ENCODE peak calls at places on chromosomes 3 and 15, in seven cellular contexts. N, T, C, Y, H, P and J are unnamed samples.

GRCh38 chr15:38058596-38059075 is 124.2 kb downstream of the TMCO5A start:
- DNase-seq in N (no peak), T (no peak), C (no peak), Y (no peak), H (no peak), P (no peak), J (no peak)

GRCh38 chr3:79187441-79187840 is 580.4 kb downstream of the ROBO1 start:
- DNase-seq in N (no peak), T (no peak), C (no peak), Y (no peak), H (no peak), P (no peak), J (no peak)

GRCh38 chr15:75809986-75810750 is 33.1 kb upstream of the UBE2Q2 start:
- DNase-seq in N (peak), T (no peak), C (peak), Y (no peak), H (no peak), P (no peak), J (no peak)

GRCh38 chr3:51353131-51353530 is 32.0 kb upstream of the MANF start:
- DNase-seq in N (no peak), T (no peak), C (no peak), Y (no peak), H (no peak), P (no peak), J (no peak)

GRCh38 chr15:87943629-87944028 is 312.9 kb downstream of the NTRK3 start:
- DNase-seq in N (no peak), T (no peak), C (no peak), Y (no peak), H (no peak), P (no peak), J (no peak)

GRCh38 chr3:67640023-67640660 is 14.3 kb downstream of the SUCLG2 start:
- DNase-seq in N (no peak), T (no peak), C (peak), Y (no peak), H (no peak), P (no peak), J (no peak)

GRCh38 chr15:64454282-64454681 is 6.1 kb upstream of the ZNF609 start:
- DNase-seq in N (peak), T (peak), C (no peak), Y (no peak), H (no peak), P (no peak), J (no peak)

GRCh38 chr3:4807381-4808280 is 171.6 kb upstream of the BHLHE40 start:
- DNase-seq in N (no peak), T (no peak), C (no peak), Y (no peak), H (no peak), P (no peak), J (no peak)

GRCh38 chr3:50459792-50460191 is 43.6 kb downstream of the CACNA2D2 start:
- DNase-seq in N (no peak), T (no peak), C (no peak), Y (no peak), H (no peak), P (no peak), J (no peak)

GRCh38 chr3:194711913-194712312 is 26.2 kb downstream of the FAM43A start:
- DNase-seq in N (peak), T (no peak), C (peak), Y (no peak), H (peak), P (no peak), J (no peak)

GRCh38 chr15:64521726-64522164 is 61.4 kb downstream of the ZNF609 start:
- DNase-seq in N (peak), T (peak), C (peak), Y (no peak), H (no peak), P (no peak), J (peak)

GRCh38 chr3:149970716-149971402 is at the start of gene PFN2:
- DNase-seq in N (peak), T (peak), C (no peak), Y (peak), H (peak), P (peak), J (peak)

GRCh38 chr3:158600787-158601186 is 29.8 kb downstream of the MLF1 start:
- DNase-seq in N (no peak), T (no peak), C (no peak), Y (no peak), H (no peak), P (no peak), J (no peak)

GRCh38 chr3:97991278-97991652 is 19.0 kb upstream of the RIOX2 start:
- DNase-seq in N (no peak), T (no peak), C (no peak), Y (no peak), H (no peak), P (no peak), J (no peak)

GRCh38 chr15:98865397-98866339 is 141.9 kb downstream of the PGPEP1L start:
- DNase-seq in N (no peak), T (no peak), C (peak), Y (peak), H (peak), P (peak), J (no peak)

GRCh38 chr15:52290800-52291199 is 4.8 kb downstream of the MYO5C start:
- DNase-seq in N (no peak), T (no peak), C (no peak), Y (no peak), H (no peak), P (no peak), J (no peak)

GRCh38 chr15:72925661-72926060 is 126.6 kb upstream of the NEO1 start:
- DNase-seq in N (no peak), T (no peak), C (no peak), Y (no peak), H (no peak), P (no peak), J (no peak)

GRCh38 chr3:105967117-105967516 is 98.3 kb upstream of the CBLB start:
- DNase-seq in N (no peak), T (no peak), C (peak), Y (no peak), H (no peak), P (no peak), J (no peak)

GRCh38 chr3:30639937-30640336 is 33.5 kb downstream of the TGFBR2 start:
- DNase-seq in N (no peak), T (no peak), C (no peak), Y (no peak), H (no peak), P (no peak), J (no peak)

GRCh38 chr3:108410531-108410984 is 99.8 kb downstream of the MYH15 start:
- DNase-seq in N (no peak), T (no peak), C (no peak), Y (peak), H (no peak), P (peak), J (no peak)

GRCh38 chr3:115834068-115834467 is 210.8 kb downstream of the GAP43 start:
- DNase-seq in N (no peak), T (no peak), C (peak), Y (no peak), H (no peak), P (no peak), J (no peak)

GRCh38 chr3:75396316-75396802 is 267.8 kb upstream of the FRG2C start:
- DNase-seq in N (no peak), T (no peak), C (no peak), Y (no peak), H (no peak), P (peak), J (no peak)

GRCh38 chr15:65115086-65115485 is at the start of gene UBAP1L:
- DNase-seq in N (no peak), T (no peak), C (no peak), Y (no peak), H (no peak), P (no peak), J (no peak)

GRCh38 chr3:42080452-42080872 is 10.7 kb upstream of the TRAK1 start:
- DNase-seq in N (peak), T (no peak), C (peak), Y (no peak), H (no peak), P (no peak), J (peak)

GRCh38 chr3:65716372-65716771 is 322.3 kb downstream of the MAGI1 start:
- DNase-seq in N (peak), T (no peak), C (no peak), Y (no peak), H (no peak), P (no peak), J (no peak)

GRCh38 chr3:65723011-65723410 is 315.7 kb downstream of the MAGI1 start:
- DNase-seq in N (no peak), T (no peak), C (no peak), Y (no peak), H (no peak), P (no peak), J (no peak)

GRCh38 chr3:65717676-65718346 is 320.9 kb downstream of the MAGI1 start:
- DNase-seq in N (no peak), T (no peak), C (no peak), Y (no peak), H (no peak), P (no peak), J (no peak)

GRCh38 chr3:65721386-65721785 is 317.3 kb downstream of the MAGI1 start:
- DNase-seq in N (no peak), T (no peak), C (no peak), Y (no peak), H (no peak), P (no peak), J (no peak)
- H3K27ac ChIP-seq in N (no peak), T (no peak), C (no peak), Y (no peak), H (no peak), P (no peak), J (no peak)

GRCh38 chr3:186826978-186827857 is 15.3 kb upstream of the ADIPOQ start:
- DNase-seq in N (peak), T (peak), C (peak), Y (peak), H (peak), P (peak), J (peak)
- H3K27ac ChIP-seq in N (no peak), T (no peak), C (no peak), Y (no peak), H (no peak), P (no peak), J (peak)

GRCh38 chr15:99982662-99983061 is 249.4 kb upstream of the LYSMD4 start:
- DNase-seq in N (no peak), T (no peak), C (no peak), Y (no peak), H (no peak), P (no peak), J (no peak)

GRCh38 chr15:99983171-99983891 is 250.1 kb upstream of the LYSMD4 start:
- DNase-seq in N (peak), T (no peak), C (no peak), Y (no peak), H (no peak), P (no peak), J (no peak)

GRCh38 chr15:99980791-99981190 is 247.6 kb upstream of the LYSMD4 start:
- DNase-seq in N (no peak), T (no peak), C (no peak), Y (no peak), H (no peak), P (no peak), J (no peak)

GRCh38 chr15:99981223-99981647 is 248.0 kb upstream of the LYSMD4 start:
- DNase-seq in N (no peak), T (no peak), C (peak), Y (no peak), H (no peak), P (no peak), J (no peak)

DNA sequence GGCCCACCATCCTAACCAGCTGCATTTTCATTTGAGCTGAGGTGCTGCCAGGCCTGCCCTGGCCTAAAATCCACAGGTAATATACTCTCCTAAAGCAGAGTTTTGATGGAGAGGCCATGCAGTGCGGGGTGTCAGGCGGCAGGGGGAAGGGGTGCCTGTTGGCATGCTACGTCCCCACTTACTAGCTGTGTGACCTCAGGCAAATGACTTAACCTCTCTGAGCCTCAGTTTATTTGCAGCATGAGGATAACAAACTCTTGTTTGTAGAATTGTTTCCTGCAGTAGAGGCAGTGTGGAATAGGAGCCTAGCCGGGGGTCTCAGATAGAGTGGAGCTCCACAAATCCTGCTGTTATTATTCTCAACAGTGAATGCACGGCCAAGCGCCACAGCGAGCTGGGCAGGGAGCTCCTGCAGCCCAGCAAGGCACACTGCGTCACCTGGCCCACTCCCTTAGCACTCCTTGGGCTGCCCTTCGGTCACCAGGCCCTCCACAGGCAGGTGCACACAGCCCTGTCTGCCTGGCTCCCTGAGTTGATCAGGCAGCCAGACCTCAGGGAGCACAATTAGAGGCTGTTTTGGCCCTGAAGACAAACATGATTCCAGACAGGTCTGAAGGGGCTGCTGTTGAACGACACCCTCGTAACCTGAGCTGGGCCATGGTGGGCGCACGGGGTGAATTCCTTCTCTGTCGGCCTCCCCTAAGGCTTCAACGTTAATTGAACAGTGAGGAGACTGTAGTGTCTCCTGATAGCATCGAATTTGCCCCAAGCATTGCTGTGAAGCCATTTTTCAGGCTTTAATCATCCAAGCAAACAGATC is 248.8 kb upstream of the LYSMD4 start:
- DNase-seq in N (peak), T (no peak), C (no peak), Y (no peak), H (no peak), P (no peak), J (no peak)
- H3K27ac ChIP-seq in N (peak), T (no peak), C (no peak), Y (no peak), H (no peak), P (no peak), J (no peak)

DNA sequence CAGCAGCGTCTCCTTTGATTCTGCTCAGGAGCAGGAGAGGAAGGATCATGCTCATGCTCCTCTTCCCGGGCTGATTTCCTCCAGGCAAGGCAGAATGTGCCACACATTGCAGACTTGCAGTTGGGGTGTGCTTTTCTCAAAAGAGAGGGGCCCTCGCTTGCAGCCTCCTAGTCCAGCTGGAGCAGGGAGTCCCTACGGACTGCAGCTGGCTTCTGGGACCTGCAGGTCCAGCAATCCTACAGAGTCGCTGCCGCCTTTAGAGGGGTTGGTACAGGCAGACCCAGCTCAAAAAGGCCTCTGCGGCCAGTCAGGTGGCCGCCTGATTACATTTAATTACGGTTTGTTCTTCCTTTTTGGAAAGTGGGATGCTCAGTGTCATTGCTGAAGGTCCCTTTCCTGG is 173.9 kb downstream of the NSMCE3 start:
- DNase-seq in N (no peak), T (no peak), C (no peak), Y (no peak), H (no peak), P (no peak), J (no peak)
- H3K27ac ChIP-seq in N (no peak), T (no peak), C (no peak), Y (no peak), H (no peak), P (no peak), J (no peak)

GRCh38 chr15:101675796-101676582 is 23.8 kb upstream of the TM2D3 start:
- DNase-seq in N (peak), T (peak), C (peak), Y (no peak), H (no peak), P (no peak), J (no peak)
- H3K27ac ChIP-seq in N (no peak), T (peak), C (peak), Y (no peak), H (no peak), P (no peak), J (peak)

DNA sequence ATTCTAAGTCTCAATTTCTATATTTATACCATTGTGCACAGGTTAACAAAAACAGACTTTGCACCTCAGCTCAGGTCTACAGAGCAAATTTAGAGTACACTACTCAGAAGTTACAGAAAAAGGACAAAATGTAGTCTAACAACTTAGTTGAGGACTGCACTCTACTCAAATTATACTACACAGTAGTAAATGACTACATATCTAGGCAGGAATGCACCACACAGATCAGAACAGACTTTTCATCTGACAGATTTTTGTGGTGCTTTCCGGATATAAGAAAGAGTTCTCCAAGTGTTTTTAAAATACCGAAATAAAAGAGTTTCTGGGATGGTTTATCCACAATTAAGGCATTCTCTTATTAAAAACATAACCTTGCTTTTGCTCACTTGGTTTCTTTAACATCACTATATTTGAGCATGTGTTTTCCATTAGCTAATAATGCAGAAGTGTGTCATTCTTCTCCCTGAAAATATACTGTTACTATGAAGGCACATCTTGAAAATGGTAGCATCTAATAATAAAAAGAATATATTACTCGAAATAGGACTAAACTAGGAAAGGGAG is 133.0 kb downstream of the MAGI1 start:
- DNase-seq in N (no peak), T (no peak), C (no peak), Y (no peak), H (no peak), P (no peak), J (no peak)
- H3K27ac ChIP-seq in N (no peak), T (no peak), C (no peak), Y (no peak), H (no peak), P (no peak), J (no peak)